ENCODE peak calls at places on chromosomes 4 and X, in eight cellular contexts. X, I, M, P, L, Q, S and A are unnamed samples.

GRCh38 chr4:147610666-147611065 is 6.5 kb upstream of the TMEM184C start:
- DNase-seq in S (no peak), M (no peak), I (no peak), L (no peak), P (no peak), Q (no peak), X (no peak), A (no peak)

GRCh38 chr4:135184715-135185114 is 983.1 kb upstream of the PABPC4L start:
- DNase-seq in L (no peak), S (no peak), Q (no peak), X (no peak), M (no peak), I (no peak), P (no peak), A (no peak)

GRCh38 chrX:38220936-38221386 is 290 bp upstream of the SRPX start:
- DNase-seq in I (no peak), X (no peak), L (no peak), Q (no peak), P (no peak), S (no peak), M (no peak), A (no peak)

GRCh38 chrX:29231800-29232199 is 644.6 kb downstream of the IL1RAPL1 start:
- DNase-seq in M (no peak), X (no peak), Q (no peak), S (no peak), L (no peak), I (no peak), P (no peak), A (no peak)

GRCh38 chr4:44961001-44961755 is 234.8 kb upstream of the GNPDA2 start:
- DNase-seq in I (no peak), M (peak; percentile 95), S (no peak), X (no peak), P (no peak), Q (no peak), L (no peak), A (no peak)

GRCh38 chr4:106898621-106899230 is 137.4 kb downstream of the DKK2 start:
- DNase-seq in I (peak; percentile 52), Q (no peak), S (peak; percentile 24), M (peak; percentile 37), X (no peak), L (no peak), P (no peak), A (peak; percentile 59)

GRCh38 chrX:136147320-136147901 is at the start of gene FHL1:
- DNase-seq in P (peak; percentile 28), I (no peak), L (peak; percentile 50), M (no peak), X (peak; percentile 59), Q (peak; percentile 25), S (no peak), A (no peak)

GRCh38 chr4:187606581-187606980 is 389.0 kb upstream of the ZFP42 start:
- DNase-seq in Q (no peak), I (peak; percentile 17), X (peak; percentile 30), S (no peak), P (no peak), L (no peak), M (peak; percentile 57), A (no peak)

GRCh38 chr4:21512351-21512750 is 436.2 kb downstream of the KCNIP4 start:
- DNase-seq in I (no peak), L (no peak), P (no peak), M (peak; percentile 32), S (peak; percentile 2), Q (no peak), X (no peak), A (no peak)

GRCh38 chr4:124459922-124460301 is 252.6 kb downstream of the ANKRD50 start:
- DNase-seq in X (no peak), Q (no peak), P (no peak), S (no peak), I (no peak), L (no peak), M (no peak), A (peak; percentile 17)

GRCh38 chr4:133149364-133149695 is 236 bp downstream of the PCDH10 start:
- DNase-seq in I (no peak), P (no peak), L (no peak), S (no peak), X (no peak), M (no peak), Q (no peak), A (no peak)

GRCh38 chr4:133147365-133147821 is 1.7 kb upstream of the PCDH10 start:
- DNase-seq in Q (no peak), I (no peak), P (no peak), S (no peak), M (no peak), L (no peak), X (no peak), A (no peak)

GRCh38 chr4:133148690-133149363 is at the start of gene PCDH10:
- DNase-seq in P (peak; percentile 73), L (peak; percentile 100), M (peak; percentile 77), I (no peak), X (peak; percentile 85), S (peak; percentile 54), Q (peak; percentile 82), A (peak; percentile 27)

GRCh38 chr4:133146574-133147198 is 2.4 kb upstream of the PCDH10 start:
- DNase-seq in I (no peak), X (no peak), M (no peak), P (no peak), Q (no peak), S (no peak), L (peak; percentile 83), A (no peak)

DNA sequence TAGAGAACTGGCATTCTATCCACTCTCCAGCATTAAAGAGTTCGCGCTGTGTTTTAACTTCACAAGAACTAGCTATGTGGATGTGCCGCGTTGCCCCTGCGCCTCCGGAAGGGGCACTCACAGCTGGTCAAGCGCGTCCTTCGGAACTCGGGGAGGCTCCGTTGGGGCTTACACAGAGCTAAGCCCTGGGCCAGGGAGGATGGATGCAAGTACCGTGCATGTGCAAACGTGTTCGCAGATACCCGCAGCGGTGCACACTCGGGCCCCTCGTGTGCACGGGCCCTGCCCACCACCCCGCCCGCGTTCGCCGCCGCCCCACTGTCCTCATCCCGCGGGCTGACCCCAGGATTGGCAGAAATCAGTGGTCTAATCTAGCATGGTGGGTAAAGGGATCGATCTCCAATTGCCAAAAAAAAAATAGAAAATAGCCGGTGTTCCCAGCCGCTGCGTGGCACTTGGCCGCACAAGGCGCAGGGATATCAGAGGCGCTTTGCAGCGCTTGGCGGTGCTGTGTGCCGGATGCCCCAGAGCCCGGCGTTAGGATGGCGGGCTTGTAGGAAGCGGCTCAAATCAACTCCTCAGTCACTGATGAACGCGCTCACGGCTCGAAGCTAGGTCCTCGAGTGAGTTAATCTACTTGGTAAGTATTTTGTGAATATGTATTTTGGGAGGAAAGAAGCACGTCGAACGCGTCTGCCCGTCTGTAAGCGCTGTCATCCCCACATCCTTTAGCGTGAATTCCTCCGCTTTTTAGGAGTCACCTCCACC is 988 bp upstream of the PCDH10 start:
- DNase-seq in L (peak; percentile 64), I (no peak), P (no peak), S (no peak), X (no peak), M (no peak), Q (no peak), A (no peak)
- TF ChIP-seq CTCF in L (no peak), I (no peak), P (no peak), S (no peak), X (no peak), M (no peak), Q (no peak), A (no peak)

DNA sequence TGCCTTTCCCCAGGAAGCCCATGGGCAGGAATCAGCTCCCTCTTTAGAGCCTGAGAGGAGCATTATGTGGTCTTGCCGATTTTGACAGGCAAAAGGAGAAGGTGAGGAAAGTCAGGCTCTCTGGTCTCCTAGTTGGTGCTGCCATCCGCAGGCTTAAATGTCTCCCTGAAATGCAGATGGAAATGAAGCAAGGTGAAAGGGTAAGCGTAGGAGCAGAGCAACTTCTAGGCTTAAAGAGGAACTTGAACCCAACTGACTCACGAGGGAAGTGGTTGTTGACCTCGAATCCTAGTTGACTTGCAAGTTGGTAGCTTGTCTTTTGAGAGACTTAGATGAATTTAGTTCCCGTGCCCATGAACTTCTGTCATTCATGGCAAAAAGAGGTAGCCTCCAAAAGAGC is 205.9 kb downstream of the PTTG2 start:
- DNase-seq in L (no peak), S (no peak), Q (no peak), I (peak; percentile 72), M (no peak), X (no peak), P (no peak), A (no peak)
- TF ChIP-seq CTCF in L (no peak), S (no peak), Q (no peak), I (peak; percentile 17), M (no peak), X (no peak), P (no peak), A (no peak)

GRCh38 chrX:36859231-36859630 is 148.9 kb upstream of the FAM47C start:
- DNase-seq in P (no peak), X (no peak), I (no peak), Q (no peak), L (no peak), S (no peak), M (no peak), A (no peak)

DNA sequence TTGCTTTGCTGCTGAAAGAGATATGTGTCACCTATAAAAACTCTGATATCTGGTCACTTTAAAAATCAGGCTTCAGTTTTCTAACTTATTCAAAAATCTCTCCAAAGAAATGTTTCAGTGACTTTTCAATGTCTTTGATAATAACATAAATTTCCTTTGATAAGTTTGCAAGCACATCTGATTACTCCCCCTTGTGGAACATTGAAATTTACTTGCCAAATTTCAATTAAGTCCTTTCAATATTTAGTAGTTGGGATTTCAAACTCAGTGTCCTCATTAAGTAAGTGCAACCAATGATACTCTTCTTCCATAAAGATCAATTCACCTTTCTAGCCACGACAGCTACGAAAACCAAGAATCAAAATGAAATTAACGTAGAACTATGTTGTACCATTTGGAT is 151.3 kb upstream of the FAM47C start:
- DNase-seq in X (no peak), I (no peak), M (no peak), Q (no peak), S (no peak), L (no peak), P (no peak), A (no peak)
- TF ChIP-seq CTCF in X (no peak), I (no peak), M (peak; percentile 28), Q (no peak), S (no peak), L (peak; percentile 15), P (no peak), A (no peak)

GRCh38 chrX:15926622-15927021 is 72.0 kb upstream of the AP1S2 start:
- DNase-seq in S (no peak), P (no peak), I (no peak), M (no peak), Q (no peak), X (no peak), L (no peak), A (no peak)

GRCh38 chrX:15931362-15931761 is 76.7 kb upstream of the AP1S2 start:
- DNase-seq in X (no peak), M (no peak), L (no peak), P (no peak), S (no peak), Q (no peak), I (no peak), A (no peak)

GRCh38 chrX:15929231-15929630 is 74.6 kb upstream of the AP1S2 start:
- DNase-seq in Q (no peak), M (no peak), P (no peak), I (no peak), S (no peak), X (no peak), L (no peak), A (no peak)

DNA sequence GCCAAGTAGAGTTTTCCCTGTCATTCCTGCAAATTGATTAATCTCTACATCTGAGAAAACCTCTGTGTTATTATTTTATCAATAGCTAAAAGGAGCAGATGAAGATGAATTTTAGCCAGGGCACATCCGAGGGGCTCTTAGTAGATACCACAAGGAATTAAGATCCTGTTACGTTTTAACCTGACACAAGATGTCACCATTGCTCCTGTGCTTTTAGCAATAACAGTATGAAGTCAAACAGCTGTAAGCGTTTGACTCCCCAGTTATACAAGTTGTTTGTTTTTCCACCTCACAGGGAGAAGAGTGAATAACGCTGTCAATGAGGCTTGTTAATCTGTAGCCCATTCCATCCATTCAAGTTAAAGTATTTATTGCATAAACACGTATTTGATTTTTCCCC is 76.0 kb upstream of the AP1S2 start:
- DNase-seq in X (no peak), M (peak; percentile 45), P (no peak), Q (no peak), I (no peak), S (peak; percentile 16), L (no peak), A (no peak)
- TF ChIP-seq CTCF in X (no peak), M (peak; percentile 36), P (no peak), Q (no peak), I (no peak), S (peak; percentile 33), L (no peak), A (peak; percentile 18)